ENCODE peak calls at places on chromosomes 1 and 21, in seven cellular contexts. C, H, V, T, S, A and D are unnamed samples.

GRCh38 chr1:109171646-109172045 is 42.1 kb upstream of the SARS1 start:
- DNase-seq in C (no peak), H (no peak), V (no peak), T (no peak), S (no peak), A (no peak), D (no peak)

GRCh38 chr1:184366992-184367391 is 19.8 kb upstream of the C1orf21 start:
- DNase-seq in C (no peak), H (no peak), V (no peak), T (no peak), S (no peak), A (no peak), D (no peak)

GRCh38 chr1:228344631-228345072 is 62.0 kb downstream of the TRIM11 start:
- DNase-seq in C (no peak), H (no peak), V (no peak), T (no peak), S (no peak), A (peak), D (no peak)

GRCh38 chr21:26491663-26492062 is 81.4 kb downstream of the CYYR1 start:
- DNase-seq in C (no peak), H (no peak), V (no peak), T (no peak), S (no peak), A (no peak), D (no peak)

GRCh38 chr1:14896381-14897079 is 257.0 kb upstream of the TMEM51 start:
- DNase-seq in C (no peak), H (no peak), V (no peak), T (no peak), S (no peak), A (no peak), D (no peak)

GRCh38 chr21:31992391-31992790 is 119.6 kb downstream of the HUNK start:
- DNase-seq in C (no peak), H (no peak), V (no peak), T (no peak), S (no peak), A (no peak), D (no peak)

GRCh38 chr1:220742520-220742919 is 5.6 kb upstream of the MTARC2 start:
- DNase-seq in C (no peak), H (no peak), V (no peak), T (no peak), S (no peak), A (no peak), D (no peak)

GRCh38 chr1:207619833-207620572 is 24.9 kb upstream of the CR1L start:
- DNase-seq in C (peak), H (no peak), V (peak), T (no peak), S (no peak), A (no peak), D (no peak)

GRCh38 chr1:112840631-112841624 is 115.1 kb downstream of the SLC16A1 start:
- DNase-seq in C (no peak), H (no peak), V (no peak), T (no peak), S (no peak), A (no peak), D (no peak)

GRCh38 chr1:217969428-217969827 is 315.7 kb upstream of the RRP15 start:
- DNase-seq in C (no peak), H (no peak), V (no peak), T (no peak), S (no peak), A (no peak), D (no peak)

GRCh38 chr1:18373882-18374493 is 106.7 kb upstream of the KLHDC7A start:
- DNase-seq in C (no peak), H (no peak), V (no peak), T (no peak), S (no peak), A (no peak), D (no peak)

GRCh38 chr1:65420590-65421340 is at the start of the genes LEPR and LEPROT:
- DNase-seq in C (no peak), H (no peak), V (no peak), T (no peak), S (no peak), A (no peak), D (no peak)

GRCh38 chr1:156115514-156116374 is 1.2 kb downstream of the LMNA start:
- DNase-seq in C (no peak), H (no peak), V (no peak), T (peak), S (peak), A (peak), D (no peak)

GRCh38 chr1:63128562-63128961 is 193.8 kb upstream of the FOXD3 start:
- DNase-seq in C (no peak), H (no peak), V (no peak), T (no peak), S (no peak), A (no peak), D (no peak)

GRCh38 chr1:43427941-43428340 is 25.8 kb downstream of the HYI start:
- DNase-seq in C (no peak), H (no peak), V (no peak), T (no peak), S (no peak), A (no peak), D (no peak)

GRCh38 chr1:165443539-165444289 is 1.2 kb downstream of the RXRG start:
- DNase-seq in C (no peak), H (no peak), V (no peak), T (no peak), S (peak), A (no peak), D (no peak)

GRCh38 chr1:204354579-204354978 is 5.2 kb downstream of the PLEKHA6 start:
- DNase-seq in C (no peak), H (no peak), V (no peak), T (no peak), S (no peak), A (no peak), D (no peak)

GRCh38 chr1:48979940-48980339 is 203.2 kb upstream of the BEND5 start:
- DNase-seq in C (no peak), H (no peak), V (no peak), T (no peak), S (no peak), A (no peak), D (no peak)

GRCh38 chr21:46355161-46356004 is 31.4 kb downstream of the PCNT start:
- DNase-seq in C (no peak), H (peak), V (no peak), T (no peak), S (no peak), A (no peak), D (no peak)

GRCh38 chr1:161046574-161047167 is 894 bp upstream of the USF1 start:
- DNase-seq in C (no peak), H (no peak), V (no peak), T (no peak), S (no peak), A (no peak), D (no peak)

GRCh38 chr1:46274224-46275029 is 26.9 kb downstream of the RAD54L start:
- DNase-seq in C (no peak), H (no peak), V (peak), T (no peak), S (no peak), A (no peak), D (no peak)